ENCODE peak calls at places on chromosomes 6 and 20, in seven cellular contexts. J is PC-3; T is T1000; O is SW 1271; A is right cardiac atrium; B is T-helper 9 cell; U is activated CD4-positive, CD25-positive, alpha-beta regulatory T cell. D is an unnamed sample.

GRCh38 chr20:51494241-51495110 is 48.0 kb downstream of the NFATC2 start:
- DNase-seq in J (no peak), U (no peak), B (peak), O (no peak), T (no peak), A (no peak), D (no peak)

GRCh38 chr20:13844296-13844695 is 59.5 kb downstream of the NDUFAF5 start:
- DNase-seq in B (no peak), U (no peak), A (no peak), J (no peak), T (no peak), O (no peak), D (no peak)

GRCh38 chr6:136685540-136686108 is 106.7 kb downstream of the MAP3K5 start:
- DNase-seq in O (no peak), A (no peak), J (peak), T (peak), U (no peak), B (no peak), D (no peak)

GRCh38 chr6:85416049-85416448 is 33.8 kb upstream of the NT5E start:
- DNase-seq in O (no peak), T (no peak), B (no peak), J (no peak), A (no peak), U (no peak), D (no peak)

GRCh38 chr20:61934716-61935530 is 130.8 kb downstream of the TAF4 start:
- DNase-seq in T (no peak), U (no peak), J (no peak), A (no peak), O (no peak), B (no peak), D (no peak)

GRCh38 chr6:81450180-81450579 is 302.3 kb downstream of the TENT5A start:
- DNase-seq in B (no peak), O (no peak), J (peak), U (no peak), A (no peak), T (no peak), D (no peak)

GRCh38 chr6:72657798-72658197 is 35.9 kb downstream of the KCNQ5 start:
- DNase-seq in U (no peak), O (no peak), B (no peak), A (no peak), J (peak), T (no peak), D (no peak)

GRCh38 chr6:107237992-107238660 is 122.8 kb upstream of the BEND3 start:
- DNase-seq in U (no peak), B (no peak), J (peak), A (no peak), T (no peak), O (no peak), D (no peak)

GRCh38 chr6:133114973-133115372 is 126.2 kb upstream of the EYA4 start:
- DNase-seq in O (no peak), J (no peak), U (no peak), T (no peak), B (no peak), A (no peak), D (no peak)

GRCh38 chr6:34519971-34520644 is 36.0 kb downstream of the SPDEF start:
- DNase-seq in A (peak), T (no peak), U (no peak), B (no peak), J (no peak), O (no peak), D (no peak)

GRCh38 chr6:85419046-85419759 is 30.7 kb upstream of the NT5E start:
- DNase-seq in T (no peak), O (no peak), A (no peak), U (no peak), J (no peak), B (no peak), D (no peak)

GRCh38 chr6:37473364-37474095 is 26.2 kb downstream of the CCDC167 start:
- DNase-seq in J (peak), U (no peak), A (peak), B (no peak), O (no peak), T (peak), D (no peak)

GRCh38 chr6:40444811-40445210 is 142.4 kb downstream of the LRFN2 start:
- DNase-seq in T (no peak), O (no peak), U (no peak), B (no peak), J (no peak), A (no peak), D (peak)

GRCh38 chr6:130396722-130397121 is 30.9 kb downstream of the TMEM200A start:
- DNase-seq in J (no peak), T (no peak), B (no peak), U (no peak), A (no peak), O (peak), D (no peak)

GRCh38 chr6:43950206-43950605 is 177.0 kb downstream of the MRPL14 start:
- DNase-seq in U (no peak), O (no peak), A (no peak), J (no peak), T (no peak), B (no peak), D (no peak)

GRCh38 chr6:155093430-155093829 is 98.3 kb downstream of the TIAM2 start:
- DNase-seq in O (no peak), B (peak), T (no peak), U (no peak), A (no peak), J (no peak), D (no peak)